ENCODE peak calls at places on chromosomes 13 and 19, in six cellular contexts. W is BJ, X is Panc1, Y is endothelial cell, F is brain microvascular endothelial cell, Q is lower leg skin. E is an unnamed sample.

GRCh38 chr19:41563847-41564514 is 12.0 kb upstream of the CEACAM21 start:
- DNase-seq in W (no peak), X (no peak), Y (no peak), F (no peak), Q (no peak), E (peak)

GRCh38 chr19:31127132-31127967 is 221.9 kb downstream of the TSHZ3 start:
- DNase-seq in W (peak), X (peak), Y (no peak), F (peak), Q (no peak), E (peak)

GRCh38 chr19:17985037-17985818 is 18.3 kb downstream of the KCNN1 start:
- DNase-seq in W (no peak), X (no peak), Y (no peak), F (no peak), Q (no peak), E (no peak)

GRCh38 chr13:95480131-95480545 is 72.4 kb upstream of the CLDN10 start:
- DNase-seq in W (no peak), X (no peak), Y (no peak), F (no peak), Q (peak), E (no peak)

GRCh38 chr19:54694648-54695047 is 29.6 kb upstream of the KIR3DL3 start:
- DNase-seq in W (no peak), X (no peak), Y (no peak), F (no peak), Q (no peak), E (no peak)

GRCh38 chr19:47111081-47111589 is 2.4 kb downstream of the ZC3H4 start:
- DNase-seq in W (no peak), X (no peak), Y (no peak), F (no peak), Q (no peak), E (no peak)

GRCh38 chr13:107665926-107666458 is 549.3 kb downstream of the LIG4 start:
- DNase-seq in W (no peak), X (no peak), Y (no peak), F (no peak), Q (no peak), E (no peak)

GRCh38 chr19:9144920-9145319 is 4.7 kb downstream of the ZNF317 start:
- DNase-seq in W (no peak), X (no peak), Y (no peak), F (no peak), Q (no peak), E (no peak)

GRCh38 chr19:48169974-48170803 is at the start of the genes LIG1 and ZSWIM9:
- DNase-seq in W (peak), X (peak), Y (peak), F (peak), Q (peak), E (peak)

GRCh38 chr13:72120632-72121031 is 253.6 kb upstream of the DACH1 start:
- DNase-seq in W (no peak), X (no peak), Y (no peak), F (no peak), Q (no peak), E (no peak)

GRCh38 chr19:14916848-14917247 is 24.4 kb upstream of the OR7C2 start:
- DNase-seq in W (no peak), X (no peak), Y (no peak), F (no peak), Q (no peak), E (no peak)

GRCh38 chr13:113919761-113920160 is 54.1 kb downstream of the C13orf46 start:
- DNase-seq in W (no peak), X (no peak), Y (no peak), F (no peak), Q (no peak), E (peak)

GRCh38 chr19:50803633-50804419 is 13.6 kb downstream of the ACP4 start:
- DNase-seq in W (no peak), X (no peak), Y (peak), F (no peak), Q (no peak), E (no peak)

GRCh38 chr13:74871671-74872070 is 610.3 kb downstream of the TBC1D4 start:
- DNase-seq in W (peak), X (no peak), Y (no peak), F (no peak), Q (no peak), E (no peak)

GRCh38 chr13:112648101-112648500 is 41.7 kb upstream of the ATP11A start:
- DNase-seq in W (no peak), X (no peak), Y (no peak), F (no peak), Q (no peak), E (no peak)

GRCh38 chr13:98270819-98271218 is 93.8 kb upstream of the RNF113B start:
- DNase-seq in W (no peak), X (no peak), Y (no peak), F (no peak), Q (no peak), E (no peak)

GRCh38 chr19:383040-383439 is 25.9 kb downstream of the C2CD4C start:
- DNase-seq in W (no peak), X (no peak), Y (no peak), F (no peak), Q (no peak), E (no peak)

GRCh38 chr19:31276831-31277230 is 72.4 kb downstream of the TSHZ3 start:
- DNase-seq in W (no peak), X (no peak), Y (no peak), F (no peak), Q (no peak), E (no peak)

GRCh38 chr13:93984070-93984469 is 495.4 kb downstream of the DCT start:
- DNase-seq in W (no peak), X (no peak), Y (no peak), F (no peak), Q (no peak), E (no peak)

GRCh38 chr13:26425439-26426358 is 131.8 kb upstream of the WASF3 start:
- DNase-seq in W (no peak), X (no peak), Y (no peak), F (peak), Q (no peak), E (no peak)

GRCh38 chr13:46715363-46715762 is 81.6 kb downstream of the ESD start:
- DNase-seq in W (no peak), X (no peak), Y (no peak), F (no peak), Q (no peak), E (no peak)

GRCh38 chr19:47447470-47448359 is 24.0 kb downstream of the SLC8A2 start:
- DNase-seq in W (no peak), X (no peak), Y (peak), F (peak), Q (no peak), E (no peak)

GRCh38 chr13:28022848-28023518 is 34.5 kb upstream of the URAD start:
- DNase-seq in W (no peak), X (no peak), Y (no peak), F (no peak), Q (no peak), E (no peak)

GRCh38 chr13:78060966-78061365 is 142.3 kb upstream of the EDNRB start:
- DNase-seq in W (no peak), X (no peak), Y (no peak), F (no peak), Q (no peak), E (no peak)

GRCh38 chr13:93561553-93561952 is 334.9 kb downstream of the GPC6 start:
- DNase-seq in W (no peak), X (no peak), Y (no peak), F (no peak), Q (no peak), E (no peak)

GRCh38 chr13:51733656-51734334 is 70.2 kb downstream of the DHRS12 start:
- DNase-seq in W (no peak), X (no peak), Y (no peak), F (no peak), Q (peak), E (no peak)

GRCh38 chr19:49848938-49849337 is 2.0 kb upstream of the PTOV1 start:
- DNase-seq in W (no peak), X (no peak), Y (no peak), F (no peak), Q (no peak), E (no peak)

GRCh38 chr19:2081873-2082810 is 14.0 kb downstream of the MOB3A start:
- DNase-seq in W (no peak), X (no peak), Y (no peak), F (no peak), Q (no peak), E (no peak)

GRCh38 chr19:23314505-23315241 is 64.5 kb upstream of the ZNF724 start:
- DNase-seq in W (no peak), X (no peak), Y (no peak), F (no peak), Q (no peak), E (no peak)

GRCh38 chr13:34591163-34591562 is 350.9 kb upstream of the NBEA start:
- DNase-seq in W (no peak), X (no peak), Y (no peak), F (no peak), Q (no peak), E (no peak)

GRCh38 chr19:2014731-2015610 is 543 bp downstream of the BTBD2 start:
- DNase-seq in W (no peak), X (no peak), Y (no peak), F (no peak), Q (no peak), E (no peak)

GRCh38 chr19:13020002-13020414 is 24.7 kb downstream of the NFIX start:
- DNase-seq in W (no peak), X (no peak), Y (no peak), F (no peak), Q (no peak), E (no peak)

GRCh38 chr13:41652735-41653361 is 195.5 kb downstream of the RGCC start:
- DNase-seq in W (peak), X (no peak), Y (peak), F (no peak), Q (no peak), E (no peak)
- TF ChIP-seq CTCF in W (peak), X (peak), Y (peak), F (peak), Q (peak), E (peak)

DNA sequence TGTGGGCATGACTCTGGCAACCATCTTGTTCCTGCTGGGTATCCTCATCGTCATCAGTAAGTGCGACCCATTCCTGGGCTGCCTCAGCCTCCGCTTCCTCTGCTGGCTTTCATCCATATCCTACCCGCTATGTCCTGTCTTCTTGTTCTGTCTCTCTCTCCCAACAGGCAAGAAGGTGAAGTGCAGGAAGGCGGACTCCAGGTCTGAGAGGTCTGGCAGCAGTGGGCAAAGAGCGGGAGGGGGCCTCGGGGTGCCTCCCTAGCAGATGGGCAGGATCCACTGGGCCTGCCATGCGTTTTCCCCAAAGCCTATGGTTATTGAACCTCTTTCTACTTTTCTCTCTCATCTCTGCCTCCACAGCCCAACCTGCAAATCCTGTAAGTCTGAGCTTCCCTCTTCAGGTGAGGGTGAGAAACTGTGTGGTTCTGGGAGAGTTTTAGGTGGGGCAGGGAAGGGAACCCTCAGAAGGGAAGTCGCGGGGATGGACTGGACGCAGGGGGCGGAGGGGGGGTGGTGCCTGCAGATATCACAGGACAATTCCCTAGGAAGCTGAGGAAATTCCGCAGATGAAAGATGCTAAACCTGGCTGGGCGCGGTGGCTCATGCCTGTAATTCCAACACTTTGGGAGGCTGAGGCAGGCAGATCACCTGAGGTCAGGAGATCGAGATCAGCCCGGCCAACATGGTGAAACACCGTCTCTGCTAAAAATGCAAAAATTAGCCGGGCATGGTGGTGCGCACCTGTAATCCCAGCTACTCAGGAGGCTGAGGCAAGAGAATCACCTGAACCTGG is 3.1 kb upstream of the FXYD5 start:
- DNase-seq in W (no peak), X (no peak), Y (no peak), F (no peak), Q (no peak), E (no peak)
- TF ChIP-seq CTCF in W (no peak), X (no peak), Y (no peak), F (no peak), Q (no peak), E (no peak)

GRCh38 chr13:37984357-37984756 is 114.8 kb upstream of the TRPC4 start:
- DNase-seq in W (no peak), X (no peak), Y (no peak), F (no peak), Q (no peak), E (no peak)
- TF ChIP-seq CTCF in W (no peak), X (peak), Y (peak), F (no peak), Q (no peak), E (peak)

GRCh38 chr19:39321832-39322176 is 1.1 kb upstream of the LRFN1 start:
- DNase-seq in W (no peak), X (no peak), Y (no peak), F (no peak), Q (no peak), E (no peak)
- TF ChIP-seq CTCF in W (no peak), X (no peak), Y (no peak), F (no peak), Q (no peak), E (no peak)

GRCh38 chr19:29467824-29468401 is 57.9 kb upstream of the VSTM2B start:
- DNase-seq in W (no peak), X (no peak), Y (no peak), F (no peak), Q (no peak), E (no peak)
- TF ChIP-seq CTCF in W (peak), X (peak), Y (no peak), F (no peak), Q (no peak), E (no peak)

E was measured in osteocyte.